ENCODE peak calls at places on chromosomes 6 and 20, in eight cellular contexts. Z is cardiac fibroblast, T is AG04450, L is IMR-90, E is fibroblast of mammary gland, Q is transverse colon, J is cardiac muscle cell, N is colonic mucosa. W is an unnamed sample.

GRCh38 chr6:14047151-14047740 is 70.3 kb upstream of the CD83 start:
- DNase-seq in L (no peak), T (no peak), Z (no peak), J (no peak), E (no peak), Q (no peak), N (no peak), W (no peak)

GRCh38 chr6:125790403-125791150 is at the start of gene NCOA7:
- DNase-seq in N (peak; percentile 81), L (peak; percentile 67), Q (peak; percentile 82), T (no peak), Z (peak; percentile 62), J (peak; percentile 83), E (peak; percentile 65), W (peak; percentile 91)

GRCh38 chr6:36914227-36914794 is 28.6 kb downstream of the C6orf89 start:
- DNase-seq in Q (peak; percentile 77), L (peak; percentile 56), J (peak; percentile 24), T (no peak), Z (peak; percentile 46), N (peak; percentile 79), E (peak; percentile 47), W (no peak)

GRCh38 chr20:51631011-51631950 is 88.8 kb upstream of the NFATC2 start:
- DNase-seq in T (peak; percentile 97), Q (peak; percentile 49), Z (peak; percentile 99), L (peak; percentile 99), J (no peak), E (peak; percentile 99), N (peak; percentile 24), W (peak; percentile 93)

GRCh38 chr20:15100506-15101160 is 763.2 kb upstream of the FLRT3 start:
- DNase-seq in L (no peak), T (no peak), Q (no peak), Z (no peak), J (no peak), N (no peak), E (peak; percentile 6), W (no peak)

GRCh38 chr6:7691675-7692452 is 34.0 kb upstream of the BMP6 start:
- DNase-seq in E (peak; percentile 77), N (peak; percentile 32), Z (peak; percentile 86), J (no peak), L (peak; percentile 50), T (no peak), Q (peak; percentile 19), W (peak; percentile 61)

GRCh38 chr6:10837009-10837691 is 1.2 kb downstream of the MAK start:
- DNase-seq in J (peak; percentile 55), T (no peak), N (peak; percentile 30), E (no peak), Z (peak; percentile 23), L (no peak), Q (peak; percentile 16), W (peak; percentile 9)

GRCh38 chr20:8385247-8385646 is 253.2 kb downstream of the PLCB1 start:
- DNase-seq in Q (no peak), T (peak; percentile 15), L (peak; percentile 65), N (no peak), J (peak; percentile 48), Z (peak; percentile 82), E (peak; percentile 48), W (peak; percentile 17)

GRCh38 chr6:48144024-48144423 is 33.0 kb upstream of the PTCHD4 start:
- DNase-seq in L (no peak), T (no peak), J (no peak), E (no peak), Z (no peak), N (no peak), Q (no peak), W (no peak)

GRCh38 chr6:94751641-94752329 is 825.5 kb upstream of the MANEA start:
- DNase-seq in L (no peak), J (no peak), N (no peak), Q (no peak), E (no peak), T (no peak), Z (peak; percentile 3), W (no peak)

GRCh38 chr20:6828794-6829423 is 61.4 kb downstream of the BMP2 start:
- DNase-seq in L (peak; percentile 43), J (peak; percentile 85), E (peak; percentile 53), T (peak; percentile 3), N (peak; percentile 73), Z (peak; percentile 79), Q (peak; percentile 71), W (peak; percentile 66)

GRCh38 chr20:38113401-38114325 is 51.4 kb downstream of the TGM2 start:
- DNase-seq in L (no peak), T (no peak), J (peak; percentile 42), Z (no peak), E (no peak), N (peak; percentile 56), Q (no peak), W (no peak)

GRCh38 chr20:1863296-1863695 is 31.9 kb upstream of the SIRPA start:
- DNase-seq in L (peak; percentile 38), E (peak; percentile 31), Z (peak; percentile 23), J (no peak), N (no peak), Q (no peak), T (no peak), W (no peak)

GRCh38 chr20:58877374-58878360 is 25.2 kb downstream of the GNAS start:
- DNase-seq in E (no peak), T (no peak), J (no peak), L (no peak), Z (no peak), Q (no peak), N (no peak), W (no peak)

GRCh38 chr6:149975400-149975799 is 11.7 kb downstream of the ULBP1 start:
- DNase-seq in T (no peak), Z (no peak), Q (no peak), J (no peak), E (no peak), N (no peak), L (no peak), W (no peak)

GRCh38 chr6:110703010-110703905 is 112.0 kb downstream of the CDK19 start:
- DNase-seq in Q (no peak), Z (peak; percentile 20), T (no peak), J (no peak), E (peak; percentile 81), N (no peak), L (peak; percentile 32), W (peak; percentile 85)

GRCh38 chr6:166633732-166634535 is 6.9 kb upstream of the RPS6KA2 start:
- DNase-seq in Z (peak; percentile 40), J (no peak), L (peak; percentile 69), N (no peak), E (peak; percentile 27), T (no peak), Q (no peak), W (no peak)

GRCh38 chr6:124487778-124488431 is 474.3 kb upstream of the RNF217 start:
- DNase-seq in Q (no peak), Z (peak; percentile 44), J (no peak), L (peak; percentile 6), E (peak; percentile 49), T (no peak), N (no peak), W (peak; percentile 16)

GRCh38 chr6:118677193-118677592 is 25.8 kb upstream of the CEP85L start:
- DNase-seq in Z (peak; percentile 10), E (no peak), N (no peak), L (no peak), T (no peak), Q (no peak), J (peak; percentile 26), W (no peak)

GRCh38 chr20:48606841-48607543 is 220.8 kb downstream of the PREX1 start:
- DNase-seq in L (no peak), Z (no peak), J (no peak), Q (no peak), E (no peak), T (no peak), N (no peak), W (no peak)

GRCh38 chr6:79115557-79115956 is 37.5 kb upstream of the PHIP start:
- DNase-seq in T (no peak), E (no peak), J (no peak), Z (no peak), Q (no peak), N (no peak), L (no peak), W (no peak)

GRCh38 chr20:62761058-62761758 is 35.1 kb upstream of the MRGBP start:
- DNase-seq in L (no peak), E (no peak), Z (no peak), T (no peak), J (no peak), N (no peak), Q (no peak), W (no peak)

DNA sequence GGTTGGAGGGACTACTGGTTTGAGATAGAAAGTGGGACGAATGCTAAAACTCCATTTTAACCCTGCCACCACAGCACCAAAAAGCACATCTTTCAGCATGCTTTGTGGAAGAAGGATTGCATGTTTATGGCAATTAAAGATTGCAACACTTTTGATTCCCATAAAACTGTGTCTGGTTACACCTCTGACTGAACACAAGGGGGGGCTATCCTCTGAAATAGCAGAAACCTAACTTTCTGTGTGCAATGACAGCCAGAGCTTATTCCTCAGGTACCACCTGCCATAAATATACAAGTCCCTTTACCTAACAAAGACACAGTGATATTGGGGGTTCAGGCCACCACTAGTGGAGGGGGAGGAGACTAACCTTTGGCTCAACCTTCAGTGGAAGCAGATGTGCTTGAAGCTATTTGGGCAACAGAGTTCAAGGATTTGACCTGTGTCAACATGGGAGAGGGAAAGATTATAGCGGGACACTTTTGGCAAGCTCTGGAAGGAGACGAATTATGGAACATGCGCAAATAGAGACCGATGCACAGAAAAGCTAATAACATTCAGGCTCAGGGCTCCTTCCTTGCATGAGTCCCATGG is 9.6 kb upstream of the PLG start:
- DNase-seq in Q (no peak), E (no peak), L (no peak), N (no peak), J (no peak), T (no peak), Z (no peak), W (no peak)
- TF ChIP-seq CTCF in Q (no peak), E (no peak), L (no peak), N (no peak), J (no peak), T (no peak), Z (no peak), W (no peak)

GRCh38 chr6:44076016-44076365 is 51.3 kb downstream of the MRPL14 start:
- DNase-seq in L (no peak), N (no peak), J (no peak), E (no peak), Q (no peak), T (no peak), Z (no peak), W (no peak)
- H3K4me3 ChIP-seq in L (no peak overlapping the region), N (no peak overlapping the region), J (no peak overlapping the region), E (no peak overlapping the region), Q (no peak overlapping the region), T (no peak overlapping the region), Z (no peak overlapping the region), W (no peak overlapping the region)

DNA sequence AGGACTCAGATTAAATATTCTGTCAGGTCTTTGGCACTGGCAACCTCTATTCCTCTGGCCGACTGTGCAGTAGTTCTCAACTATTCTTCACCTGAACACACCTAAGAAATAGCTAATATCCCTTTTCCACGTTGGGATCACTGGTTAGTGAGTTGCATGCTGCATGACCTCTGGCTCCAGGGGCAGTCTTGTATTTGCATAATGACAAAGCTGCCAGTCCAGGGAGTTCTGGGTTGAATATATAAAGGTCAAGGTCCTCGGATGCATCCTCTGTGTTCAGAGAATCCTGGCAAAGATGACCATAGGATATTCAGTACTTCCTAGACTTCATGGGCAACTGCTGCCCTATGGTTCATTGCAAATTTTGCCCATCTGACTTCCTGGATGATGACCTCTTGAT is 131.2 kb downstream of the DNAH8 start:
- DNase-seq in N (no peak), T (no peak), L (no peak), Z (no peak), E (no peak), J (no peak), Q (no peak), W (no peak)
- TF ChIP-seq CTCF in N (no peak), T (no peak), L (no peak), Z (no peak), E (no peak), J (no peak), Q (no peak), W (no peak)

GRCh38 chr20:36472656-36473071 is 68.7 kb upstream of the MYL9 start:
- DNase-seq in L (no peak), T (no peak), Z (no peak), J (no peak), E (no peak), Q (peak; percentile 82), N (peak; percentile 88), W (no peak)
- H3K4me3 ChIP-seq in L (no peak overlapping the region), T (peak overlapping the region; percentile 22), Z (no peak overlapping the region), J (no peak overlapping the region), E (no peak overlapping the region), Q (peak overlapping the region; percentile 13), N (peak overlapping the region; percentile 10), W (peak overlapping the region; percentile 6)

W was measured in foreskin fibroblast.